ENCODE peak calls at places on chromosomes 4 and X, in eight cellular contexts. G is esophagus squamous epithelium, W is testis, F is IMR-90, C is spleen, T is uterus, Q is ovary, K is transverse colon. D is an unnamed sample.

GRCh38 chr4:30068234-30068633 is 651.9 kb upstream of the PCDH7 start:
- DNase-seq in G (no peak), W (no peak), F (no peak), C (no peak), T (no peak), Q (no peak), K (no peak), D (no peak)

GRCh38 chr4:24720979-24721378 is 74.4 kb upstream of the SOD3 start:
- DNase-seq in G (no peak), W (no peak), F (no peak), C (no peak), T (no peak), Q (no peak), K (no peak), D (no peak)

GRCh38 chrX:97402903-97403302 is 519.2 kb downstream of the RPA4 start:
- DNase-seq in G (no peak), W (no peak), F (no peak), C (no peak), T (no peak), Q (no peak), K (no peak), D (no peak)

GRCh38 chr4:182978152-182978827 is 61.1 kb upstream of the DCTD start:
- DNase-seq in G (no peak), W (no peak), F (peak; percentile 62), C (no peak), T (no peak), Q (no peak), K (no peak), D (no peak)

GRCh38 chrX:115018944-115019343 is 1.5 kb upstream of the IL13RA2 start:
- DNase-seq in G (no peak), W (no peak), F (no peak), C (no peak), T (no peak), Q (no peak), K (no peak), D (no peak)

GRCh38 chrX:36868592-36868991 is 139.6 kb upstream of the FAM47C start:
- DNase-seq in G (no peak), W (no peak), F (no peak), C (no peak), T (no peak), Q (no peak), K (no peak), D (no peak)

GRCh38 chrX:87402256-87402655 is 115.3 kb upstream of the KLHL4 start:
- DNase-seq in G (no peak), W (no peak), F (no peak), C (no peak), T (no peak), Q (no peak), K (no peak), D (no peak)

GRCh38 chr4:16225681-16225995 is 633 bp downstream of the TAPT1 start:
- DNase-seq in G (no peak), W (no peak), F (no peak), C (no peak), T (no peak), Q (no peak), K (no peak), D (no peak)

GRCh38 chr4:176964116-176964691 is 171.5 kb upstream of the VEGFC start:
- DNase-seq in G (no peak), W (no peak), F (no peak), C (no peak), T (no peak), Q (no peak), K (no peak), D (no peak)

GRCh38 chr4:42369489-42369888 is 27.8 kb upstream of the SHISA3 start:
- DNase-seq in G (no peak), W (no peak), F (no peak), C (no peak), T (no peak), Q (no peak), K (no peak), D (no peak)

GRCh38 chr4:62709618-62710252 is 1509.6 kb downstream of the ADGRL3 start:
- DNase-seq in G (no peak), W (peak; percentile 14), F (peak; percentile 0), C (no peak), T (no peak), Q (no peak), K (no peak), D (no peak)

GRCh38 chr4:75737398-75737797 is 13.0 kb downstream of the USO1 start:
- DNase-seq in G (no peak), W (no peak), F (no peak), C (no peak), T (no peak), Q (no peak), K (no peak), D (no peak)

GRCh38 chr4:105895324-105895608 is at the start of gene NPNT:
- DNase-seq in G (no peak), W (no peak), F (no peak), C (peak; percentile 70), T (no peak), Q (no peak), K (peak; percentile 44), D (peak; percentile 92)

DNA sequence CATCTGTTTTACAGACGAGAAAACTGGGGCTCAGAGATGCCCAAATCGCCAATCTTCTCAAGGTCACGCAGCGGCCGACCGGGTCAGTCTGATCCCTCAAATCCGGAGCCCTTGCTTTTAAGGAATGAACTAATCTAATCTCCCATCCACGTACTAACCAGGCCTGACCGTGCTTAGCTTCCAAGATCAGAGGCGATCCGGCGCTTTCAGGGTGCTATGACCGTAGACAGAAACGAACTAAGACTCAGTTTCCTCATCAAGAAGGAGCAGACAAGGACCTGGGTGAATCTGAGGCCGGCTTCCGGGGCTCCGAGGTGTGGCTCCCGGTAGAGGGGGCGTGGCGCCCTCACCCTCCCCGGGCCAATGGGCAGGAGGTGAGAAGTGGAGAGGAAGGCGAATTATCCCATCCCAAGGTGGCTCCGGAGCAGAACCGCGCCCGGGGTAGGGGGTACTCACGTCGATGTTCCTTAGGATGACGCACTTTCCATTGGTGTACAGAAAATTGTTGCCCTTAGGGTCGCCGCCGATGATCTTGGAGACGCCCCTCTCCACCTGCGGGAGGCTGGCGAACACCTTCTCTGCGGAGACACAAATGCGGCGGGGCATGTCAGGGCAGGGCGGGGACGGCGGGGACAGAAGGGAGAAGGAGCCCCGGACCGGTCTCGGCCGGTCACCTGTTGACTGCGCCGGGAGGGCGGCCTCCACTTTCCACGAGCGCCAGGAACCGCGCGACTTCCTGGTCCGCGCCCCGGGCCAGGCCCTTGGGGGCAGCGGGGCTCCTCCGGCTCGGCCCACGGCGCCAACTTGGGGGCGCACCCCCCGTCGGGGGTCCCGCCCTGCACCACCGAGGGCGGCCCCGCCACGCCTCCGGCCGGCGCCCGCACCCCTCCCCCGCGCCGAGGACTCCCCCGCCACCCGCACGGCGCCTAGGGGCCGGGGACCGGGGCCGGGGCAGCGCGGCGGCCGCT is 658 bp downstream of the WDR1 start:
- DNase-seq in G (peak; percentile 55), W (peak; percentile 69), F (no peak), C (peak; percentile 95), T (peak; percentile 53), Q (peak; percentile 38), K (peak; percentile 87), D (peak; percentile 90)
- TF ChIP-seq POLR2A in G (no peak), W (no peak), F (no peak), C (no peak), T (no peak), Q (no peak), K (peak; percentile 54), D (peak; percentile 8)

GRCh38 chr4:4549534-4549933 is 7.7 kb upstream of the STX18 start:
- DNase-seq in G (no peak), W (no peak), F (no peak), C (no peak), T (no peak), Q (no peak), K (no peak), D (no peak)
- H3K36me3 ChIP-seq in G (no peaks in the 10 kb centered on the region), W (no peaks in the 10 kb centered on the region), F (peaks cover 6% of the 10 kb centered on the region), C (peaks cover 83% of the 10 kb centered on the region), T (no peaks in the 10 kb centered on the region), Q (no peaks in the 10 kb centered on the region), K (no peaks in the 10 kb centered on the region), D (no peaks in the 10 kb centered on the region)

GRCh38 chrX:40773809-40774208 is 38.5 kb upstream of the MED14 start:
- DNase-seq in G (no peak), W (no peak), F (peak; percentile 60), C (no peak), T (peak; percentile 16), Q (no peak), K (no peak), D (no peak)

GRCh38 chrX:40773188-40773587 is 37.8 kb upstream of the MED14 start:
- DNase-seq in G (no peak), W (no peak), F (no peak), C (no peak), T (no peak), Q (no peak), K (no peak), D (no peak)

GRCh38 chrX:40772290-40772689 is 36.9 kb upstream of the MED14 start:
- DNase-seq in G (no peak), W (no peak), F (peak; percentile 75), C (no peak), T (no peak), Q (no peak), K (no peak), D (no peak)
- H3K4me3 ChIP-seq in G (no peak overlapping the region), W (no peak overlapping the region), F (no peak overlapping the region), C (no peak overlapping the region), T (no peak overlapping the region), Q (no peak overlapping the region), K (no peak overlapping the region), D (no peak overlapping the region)

GRCh38 chr4:122733805-122734155 is 1.3 kb downstream of the BBS12 start:
- DNase-seq in G (no peak), W (no peak), F (no peak), C (no peak), T (no peak), Q (no peak), K (no peak), D (no peak)

GRCh38 chr4:122728781-122729330 is 3.6 kb upstream of the BBS12 start:
- DNase-seq in G (no peak), W (no peak), F (no peak), C (no peak), T (no peak), Q (no peak), K (no peak), D (no peak)

GRCh38 chr4:122731676-122732075 is 828 bp upstream of the BBS12 start:
- DNase-seq in G (no peak), W (no peak), F (no peak), C (no peak), T (no peak), Q (no peak), K (no peak), D (no peak)

GRCh38 chr4:122732329-122733026 is at the start of gene BBS12:
- DNase-seq in G (peak; percentile 95), W (peak; percentile 100), F (peak; percentile 99), C (peak; percentile 100), T (peak; percentile 99), Q (peak; percentile 98), K (peak; percentile 100), D (peak; percentile 96)
- TF ChIP-seq POLR2A in G (no peak), W (no peak), F (peak; percentile 53), C (no peak), T (peak; percentile 15), Q (peak; percentile 26), K (peak; percentile 61), D (no peak)

GRCh38 chr4:110631582-110632505 is 9.0 kb upstream of the PITX2 start:
- DNase-seq in G (no peak), W (peak; percentile 87), F (peak; percentile 84), C (peak; percentile 78), T (peak; percentile 31), Q (no peak), K (peak; percentile 70), D (peak; percentile 86)
- H3K36me3 ChIP-seq in G (no peaks in the 10 kb centered on the region), W (no peaks in the 10 kb centered on the region), F (no peaks in the 10 kb centered on the region), C (no peaks in the 10 kb centered on the region), T (no peaks in the 10 kb centered on the region), Q (no peaks in the 10 kb centered on the region), K (no peaks in the 10 kb centered on the region), D (no peaks in the 10 kb centered on the region)